ENCODE peak calls at places on chromosome 3, in nine cellular contexts. V is astrocyte, F is fibroblast of lung, E is endothelial cell of umbilical vein, T is neural progenitor cell, I is K562, N is SK-N-MC, D is HepG2, L is GM23248. Q is an unnamed sample.
A peak's percentile ranks its signal among the peaks of the same experiment; 100 is the strongest.

GRCh38 chr3:61589856-61590255 is 28.5 kb downstream of the PTPRG start:
- DNase-seq in V (peak; percentile 49), F (peak; percentile 79), E (no peak), T (no peak), I (no peak), N (no peak), D (no peak), L (peak; percentile 86), Q (no peak)

GRCh38 chr3:54621181-54621580 is 306.7 kb downstream of the LRTM1 start:
- DNase-seq in V (peak; percentile 5), F (no peak), E (no peak), T (no peak), I (no peak), N (peak; percentile 16), D (no peak), L (peak; percentile 42), Q (no peak)

GRCh38 chr3:105662326-105662725 is 206.5 kb downstream of the CBLB start:
- DNase-seq in V (peak; percentile 41), F (no peak), E (no peak), T (no peak), I (no peak), N (no peak), D (no peak), L (peak; percentile 27), Q (no peak)

GRCh38 chr3:141998674-141999290 is 122.3 kb downstream of the ATP1B3 start:
- DNase-seq in V (no peak), F (peak; percentile 53), E (peak; percentile 19), T (no peak), I (no peak), N (peak; percentile 20), D (peak; percentile 14), L (peak; percentile 48), Q (no peak)

GRCh38 chr3:27686642-27687041 is 35.5 kb downstream of the EOMES start:
- DNase-seq in V (peak; percentile 96), F (peak; percentile 88), E (no peak), T (no peak), I (no peak), N (no peak), D (no peak), L (peak; percentile 91), Q (no peak)

GRCh38 chr3:25663324-25664065 is 1.2 kb downstream of the TOP2B start:
- DNase-seq in V (peak; percentile 12), F (peak; percentile 43), E (peak; percentile 58), T (peak; percentile 57), I (peak; percentile 37), N (no peak), D (peak; percentile 56), L (peak; percentile 59), Q (peak; percentile 34)

GRCh38 chr3:194617058-194617671 is 16.1 kb downstream of the TMEM44 start:
- DNase-seq in V (no peak), F (no peak), E (no peak), T (no peak), I (no peak), N (no peak), D (no peak), L (no peak), Q (no peak)

GRCh38 chr3:106206165-106206564 is 337.4 kb upstream of the CBLB start:
- DNase-seq in V (peak; percentile 22), F (peak; percentile 28), E (peak; percentile 83), T (no peak), I (no peak), N (peak; percentile 84), D (no peak), L (peak; percentile 56), Q (no peak)

GRCh38 chr3:146313411-146314111 is 62.7 kb upstream of the PLSCR4 start:
- DNase-seq in V (peak; percentile 91), F (peak; percentile 87), E (peak; percentile 91), T (no peak), I (no peak), N (no peak), D (no peak), L (peak; percentile 91), Q (no peak)

GRCh38 chr3:38722760-38723568 is 73.5 kb upstream of the SCN5A start:
- DNase-seq in V (peak; percentile 36), F (peak; percentile 34), E (peak; percentile 79), T (no peak), I (no peak), N (no peak), D (no peak), L (peak; percentile 56), Q (no peak)

GRCh38 chr3:45582407-45582806 is 12.1 kb upstream of the LIMD1 start:
- DNase-seq in V (peak; percentile 79), F (peak; percentile 82), E (no peak), T (no peak), I (no peak), N (no peak), D (no peak), L (peak; percentile 71), Q (no peak)

GRCh38 chr3:138941259-138941885 is 5.6 kb downstream of the FOXL2 start:
- DNase-seq in V (no peak), F (no peak), E (no peak), T (peak; percentile 79), I (peak; percentile 74), N (no peak), D (peak; percentile 44), L (peak; percentile 69), Q (peak; percentile 61)

GRCh38 chr3:138942271-138942670 is 4.7 kb downstream of the FOXL2 start:
- DNase-seq in V (no peak), F (no peak), E (no peak), T (no peak), I (no peak), N (no peak), D (no peak), L (no peak), Q (no peak)

GRCh38 chr3:138939563-138940241 is 7.2 kb downstream of the FOXL2 start:
- DNase-seq in V (no peak), F (no peak), E (no peak), T (peak; percentile 84), I (no peak), N (no peak), D (no peak), L (no peak), Q (no peak)

GRCh38 chr3:138938877-138939562 is 7.9 kb downstream of the FOXL2 start:
- DNase-seq in V (no peak), F (no peak), E (no peak), T (peak; percentile 55), I (no peak), N (no peak), D (no peak), L (no peak), Q (no peak)

DNA sequence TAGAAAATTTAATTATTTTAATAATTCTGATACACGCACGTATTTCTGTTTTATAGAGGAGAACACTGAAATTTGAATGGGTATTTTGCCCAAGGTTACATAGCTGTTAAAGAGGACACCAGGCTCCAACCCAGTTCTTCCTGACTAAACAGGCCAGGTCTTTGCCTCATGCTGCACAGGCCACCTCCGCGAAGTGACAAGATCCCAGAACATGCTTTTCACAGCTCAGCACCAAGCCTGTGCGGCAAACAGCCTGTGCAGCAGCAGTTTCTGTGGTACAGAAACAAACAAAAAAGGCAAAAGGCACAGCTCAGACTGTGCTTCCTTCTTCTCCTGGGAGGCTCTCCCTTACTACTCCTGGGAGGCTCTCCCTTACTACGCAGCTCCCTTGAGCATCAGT is 6.5 kb downstream of the FOXL2 start:
- DNase-seq in V (no peak), F (no peak), E (no peak), T (no peak), I (no peak), N (no peak), D (no peak), L (no peak), Q (no peak)
- TF ChIP-seq EZH2 in V (no peak), F (no peak), E (no peak), T (no peak), I (no peak), N (no peak), D (no peak), L (no peak), Q (no peak)

DNA sequence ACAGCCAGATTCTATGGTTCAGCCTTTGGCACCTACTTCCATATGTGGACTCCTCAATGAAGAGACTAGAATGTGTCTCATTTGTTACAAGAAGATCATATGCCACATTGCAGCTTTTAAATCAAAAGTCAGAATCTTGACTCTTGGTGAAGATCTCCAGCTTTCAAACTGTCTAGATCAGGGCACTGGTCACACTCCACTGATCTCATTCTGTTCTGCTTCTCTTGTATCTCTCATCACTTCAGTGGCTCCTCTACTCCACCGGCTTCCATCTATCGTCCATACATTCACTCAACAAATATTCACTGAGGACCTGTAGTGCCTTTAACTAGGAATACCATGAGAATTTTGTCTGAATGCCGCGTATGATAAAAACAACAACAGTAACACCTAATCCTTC is 203.3 kb upstream of the LPP start:
- DNase-seq in V (no peak), F (no peak), E (no peak), T (no peak), I (no peak), N (no peak), D (no peak), L (no peak), Q (no peak)
- H3K27ac ChIP-seq in V (no peak overlapping the region), F (no peak overlapping the region), E (no peak overlapping the region), T (no peak overlapping the region), I (no peak overlapping the region), N (no peak overlapping the region), D (no peak overlapping the region), L (no peak overlapping the region), Q (no peak overlapping the region)

DNA sequence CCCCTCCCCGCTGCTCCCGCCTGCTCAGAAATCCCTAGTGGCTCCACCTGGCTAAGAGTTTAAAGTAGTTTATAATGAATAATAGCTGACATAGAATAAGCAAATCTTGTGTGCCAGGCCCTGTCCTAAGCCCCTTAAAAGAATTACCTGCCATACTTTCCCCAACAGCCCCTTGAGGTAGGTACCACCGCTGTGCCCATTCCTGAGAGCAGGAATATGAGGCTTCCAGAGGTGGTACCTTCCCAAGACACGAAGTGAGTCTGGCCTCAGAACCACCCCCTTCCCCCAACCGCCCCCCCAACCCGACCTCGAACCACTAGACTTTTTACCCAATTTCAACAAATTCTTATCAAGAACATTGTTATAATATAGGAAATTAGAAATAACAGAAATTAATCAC is 1.2 kb downstream of the ABHD6 start:
- DNase-seq in V (no peak), F (no peak), E (no peak), T (no peak), I (no peak), N (no peak), D (no peak), L (no peak), Q (no peak)
- H3K4me3 ChIP-seq in V (peak overlapping the region; percentile 84), F (peak overlapping the region; percentile 90), E (no peak overlapping the region), T (peak overlapping the region; percentile 91), I (peak overlapping the region; percentile 63), N (peak overlapping the region; percentile 84), D (peak overlapping the region; percentile 93), L (peak overlapping the region; percentile 86), Q (peak overlapping the region; percentile 100)

DNA sequence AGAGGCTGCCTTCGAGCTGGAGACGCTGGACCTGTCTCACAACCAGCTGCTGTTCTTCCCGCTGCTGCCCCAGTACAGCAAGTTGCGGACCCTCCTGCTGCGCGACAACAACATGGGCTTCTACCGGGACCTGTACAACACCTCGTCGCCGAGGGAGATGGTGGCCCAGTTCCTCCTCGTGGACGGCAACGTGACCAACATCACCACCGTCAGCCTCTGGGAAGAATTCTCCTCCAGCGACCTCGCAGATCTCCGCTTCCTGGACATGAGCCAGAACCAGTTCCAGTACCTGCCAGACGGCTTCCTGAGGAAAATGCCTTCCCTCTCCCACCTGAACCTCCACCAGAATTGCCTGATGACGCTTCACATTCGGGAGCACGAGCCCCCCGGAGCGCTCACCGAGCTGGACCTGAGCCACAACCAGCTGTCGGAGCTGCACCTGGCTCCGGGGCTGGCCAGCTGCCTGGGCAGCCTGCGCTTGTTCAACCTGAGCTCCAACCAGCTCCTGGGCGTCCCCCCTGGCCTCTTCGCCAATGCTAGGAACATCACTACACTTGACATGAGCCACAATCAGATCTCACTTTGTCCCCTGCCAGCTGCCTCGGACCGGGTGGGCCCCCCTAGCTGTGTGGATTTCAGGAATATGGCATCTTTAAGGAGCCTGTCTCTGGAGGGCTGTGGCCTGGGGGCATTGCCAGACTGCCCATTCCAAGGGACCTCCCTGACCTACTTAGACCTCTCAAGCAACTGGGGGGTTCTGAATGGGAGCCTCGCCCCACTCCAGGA is 21.1 kb downstream of the NRROS start:
- DNase-seq in V (no peak), F (no peak), E (no peak), T (no peak), I (no peak), N (no peak), D (no peak), L (no peak), Q (no peak)
- TF ChIP-seq EZH2 in V (no peak), F (no peak), E (no peak), T (no peak), I (no peak), N (no peak), D (no peak), L (no peak), Q (no peak)